ENCODE peak calls at places on chromosomes 11 and 22, in seven cellular contexts. Y, G, T, U, H, P and K are unnamed samples.

GRCh38 chr22:17268501-17269223 is 49.4 kb upstream of the ADA2 start:
- DNase-seq in Y (no peak), G (no peak), T (no peak), U (no peak), H (no peak), P (no peak), K (no peak)

GRCh38 chr11:6925636-6926207 is 504 bp upstream of the ZNF215 start:
- DNase-seq in Y (no peak), G (peak), T (no peak), U (no peak), H (no peak), P (no peak), K (no peak)

GRCh38 chr22:45516923-45517675 is 14.4 kb downstream of the FBLN1 start:
- DNase-seq in Y (no peak), G (peak), T (no peak), U (no peak), H (no peak), P (peak), K (no peak)

GRCh38 chr11:128544625-128545024 is 42.7 kb downstream of the ETS1 start:
- DNase-seq in Y (no peak), G (peak), T (no peak), U (no peak), H (peak), P (no peak), K (peak)

GRCh38 chr11:29449280-29450074 is 567.4 kb downstream of the KCNA4 start:
- DNase-seq in Y (no peak), G (no peak), T (no peak), U (no peak), H (no peak), P (no peak), K (no peak)

GRCh38 chr22:20434264-20434751 is 3.3 kb downstream of the SCARF2 start:
- DNase-seq in Y (no peak), G (no peak), T (no peak), U (peak), H (no peak), P (no peak), K (no peak)

GRCh38 chr11:117584056-117584830 is 212.8 kb downstream of the DSCAML1 start:
- DNase-seq in Y (no peak), G (peak), T (no peak), U (no peak), H (no peak), P (peak), K (no peak)

GRCh38 chr11:42901084-42901483 is 410.7 kb upstream of the API5 start:
- DNase-seq in Y (no peak), G (no peak), T (no peak), U (no peak), H (no peak), P (no peak), K (no peak)

GRCh38 chr11:92728628-92729027 is 240.8 kb upstream of the MTNR1B start:
- DNase-seq in Y (no peak), G (no peak), T (no peak), U (no peak), H (no peak), P (no peak), K (no peak)

GRCh38 chr11:10898763-10899541 is 41.1 kb upstream of the ZBED5 start:
- DNase-seq in Y (no peak), G (no peak), T (no peak), U (no peak), H (no peak), P (no peak), K (no peak)

GRCh38 chr11:76102772-76103171 is 103.5 kb downstream of the WNT11 start:
- DNase-seq in Y (no peak), G (no peak), T (peak), U (no peak), H (no peak), P (peak), K (no peak)

GRCh38 chr11:124861670-124862069 is 3.6 kb upstream of the ROBO3 start:
- DNase-seq in Y (no peak), G (no peak), T (no peak), U (no peak), H (no peak), P (no peak), K (no peak)

GRCh38 chr11:118909619-118910308 is 16.0 kb downstream of the BCL9L start:
- DNase-seq in Y (no peak), G (peak), T (no peak), U (no peak), H (no peak), P (no peak), K (no peak)
- H3K4me3 ChIP-seq in Y (peak), G (peak), T (peak), U (peak), H (peak), P (peak), K (peak)

DNA sequence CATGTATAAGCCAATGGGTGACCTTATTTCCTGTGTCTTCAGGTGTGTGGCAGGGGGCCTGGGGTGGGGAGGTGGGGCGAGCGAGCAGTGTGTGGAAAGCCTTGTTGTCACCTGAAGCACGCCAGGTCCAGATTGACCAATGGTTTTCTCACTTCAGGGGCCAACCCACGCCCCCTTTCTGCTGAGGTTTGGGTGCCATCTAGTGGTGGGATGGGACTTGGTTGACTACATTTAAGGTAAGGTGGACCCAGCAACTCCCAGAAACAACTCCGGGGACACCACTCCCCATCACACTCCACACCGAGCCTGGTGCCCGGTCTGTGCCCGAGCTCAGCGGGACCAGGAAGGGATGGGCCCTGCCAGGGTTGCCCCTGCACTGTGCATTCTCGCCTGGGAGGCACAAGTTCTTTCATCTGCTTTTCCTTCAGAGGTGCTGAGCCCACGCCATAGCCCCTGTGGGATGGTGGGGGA is 40.0 kb downstream of the TPCN2 start:
- DNase-seq in Y (peak), G (peak), T (peak), U (peak), H (peak), P (peak), K (peak)
- H3K4me3 ChIP-seq in Y (no peak), G (no peak), T (no peak), U (no peak), H (no peak), P (peak), K (no peak)

GRCh38 chr11:12508151-12508740 is 130.9 kb downstream of the PARVA start:
- DNase-seq in Y (no peak), G (peak), T (no peak), U (no peak), H (no peak), P (peak), K (no peak)
- H3K4me3 ChIP-seq in Y (no peak), G (no peak), T (no peak), U (no peak), H (no peak), P (no peak), K (no peak)

GRCh38 chr11:61828379-61828628 is 204 bp downstream of the FADS2 start:
- DNase-seq in Y (no peak), G (no peak), T (no peak), U (no peak), H (no peak), P (no peak), K (no peak)

GRCh38 chr11:61828629-61829407 is 718 bp downstream of the FADS2 start:
- DNase-seq in Y (no peak), G (peak), T (peak), U (peak), H (no peak), P (no peak), K (no peak)

GRCh38 chr11:61827573-61828378 is at the start of gene FADS2:
- DNase-seq in Y (peak), G (peak), T (peak), U (peak), H (peak), P (peak), K (peak)

GRCh38 chr11:61830318-61831105 is 2.4 kb downstream of the FADS2 start:
- DNase-seq in Y (no peak), G (no peak), T (peak), U (no peak), H (no peak), P (no peak), K (no peak)

DNA sequence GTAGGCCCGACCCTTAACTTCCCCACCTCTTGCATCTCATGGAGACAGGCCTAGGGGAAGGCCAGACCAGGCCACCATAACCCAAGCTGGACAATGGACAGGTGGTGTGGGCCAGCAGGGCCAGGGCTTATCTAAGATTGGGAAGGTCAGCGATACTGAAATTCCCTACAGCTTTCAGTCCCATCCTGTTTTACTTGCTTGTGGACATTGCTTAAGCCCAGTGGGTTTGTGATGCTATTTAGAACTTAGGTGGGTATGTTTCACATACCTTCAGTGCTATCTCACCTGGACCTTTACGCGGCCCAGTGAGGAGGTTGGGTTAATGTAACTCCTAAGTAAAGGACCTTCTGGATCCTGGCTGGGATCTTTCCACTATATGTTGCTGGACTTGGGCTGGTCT is 1.7 kb downstream of the FADS2 start:
- DNase-seq in Y (no peak), G (no peak), T (peak), U (no peak), H (no peak), P (no peak), K (no peak)
- H3K4me3 ChIP-seq in Y (peak), G (peak), T (peak), U (peak), H (peak), P (peak), K (peak)

DNA sequence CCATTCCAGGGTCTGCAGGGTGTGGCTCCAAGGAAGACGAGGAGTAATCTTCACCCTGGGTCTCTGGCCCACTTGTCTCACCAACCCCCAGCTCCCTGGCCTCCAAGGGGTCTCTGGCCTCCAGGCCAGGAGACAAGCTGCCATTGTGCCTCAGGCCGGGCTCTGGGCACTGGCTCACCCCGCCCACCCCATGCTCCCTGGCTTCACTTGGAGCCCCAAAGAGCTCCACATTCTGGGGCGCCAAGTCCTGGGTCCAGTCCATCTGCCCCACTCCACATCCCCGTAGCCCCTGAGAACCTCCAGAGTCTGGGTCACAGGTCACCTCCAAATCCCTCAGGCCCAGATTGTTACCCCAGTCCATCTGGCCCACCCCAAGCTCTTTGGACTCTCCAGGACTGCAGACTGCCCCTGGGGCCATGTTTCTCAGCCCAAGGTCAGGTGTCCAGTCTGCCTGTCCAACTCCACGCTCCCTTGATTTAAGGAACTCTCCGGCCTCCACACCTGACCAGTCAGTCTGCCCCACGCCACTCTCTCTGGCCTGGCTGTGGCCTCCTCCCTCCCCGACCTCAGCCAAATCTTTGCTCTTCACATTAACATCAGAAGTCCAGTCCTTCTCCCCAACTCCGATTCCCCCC is 16.2 kb downstream of the TNKS1BP1 start:
- DNase-seq in Y (no peak), G (no peak), T (no peak), U (no peak), H (no peak), P (no peak), K (no peak)
- H3K4me3 ChIP-seq in Y (no peak), G (no peak), T (no peak), U (no peak), H (no peak), P (no peak), K (no peak)

GRCh38 chr11:111361874-111362273 is 17.2 kb downstream of the POU2AF1 start:
- DNase-seq in Y (no peak), G (no peak), T (no peak), U (no peak), H (no peak), P (no peak), K (no peak)

GRCh38 chr11:111362887-111363411 is 16.1 kb downstream of the POU2AF1 start:
- DNase-seq in Y (no peak), G (no peak), T (no peak), U (no peak), H (no peak), P (no peak), K (no peak)

GRCh38 chr11:111364503-111364902 is 14.6 kb downstream of the POU2AF1 start:
- DNase-seq in Y (no peak), G (no peak), T (no peak), U (no peak), H (no peak), P (no peak), K (no peak)

GRCh38 chr11:111365722-111366559 is 13.1 kb downstream of the POU2AF1 start:
- DNase-seq in Y (no peak), G (no peak), T (no peak), U (no peak), H (no peak), P (no peak), K (no peak)

GRCh38 chr11:111363985-111364384 is 15.1 kb downstream of the POU2AF1 start:
- DNase-seq in Y (no peak), G (no peak), T (no peak), U (no peak), H (no peak), P (no peak), K (no peak)
- H3K4me3 ChIP-seq in Y (no peak), G (no peak), T (no peak), U (no peak), H (no peak), P (no peak), K (no peak)

DNA sequence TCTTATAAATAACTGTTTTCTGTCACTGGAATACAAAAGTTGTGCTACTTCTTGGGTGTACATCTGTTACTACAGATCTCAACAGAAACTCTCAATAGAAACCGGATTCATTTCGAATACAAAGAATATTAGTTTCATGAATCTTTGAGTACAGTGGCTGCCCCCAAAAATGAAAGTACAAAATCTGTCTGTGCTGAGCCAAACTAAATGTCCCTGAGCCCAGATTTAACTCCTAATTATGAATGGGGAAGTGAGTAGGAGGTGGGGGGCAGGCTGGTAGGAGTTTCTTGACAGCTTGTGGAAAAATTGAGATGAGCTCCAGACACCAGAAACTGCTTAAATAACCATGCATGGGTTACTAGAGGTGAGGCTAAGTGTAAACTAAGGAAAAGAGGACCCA is 41.6 kb downstream of the PITPNB start:
- DNase-seq in Y (no peak), G (no peak), T (no peak), U (no peak), H (no peak), P (no peak), K (no peak)
- H3K4me3 ChIP-seq in Y (no peak), G (no peak), T (no peak), U (no peak), H (no peak), P (no peak), K (no peak)

GRCh38 chr11:86370922-86371614 is 3.6 kb upstream of the CCDC81 start:
- DNase-seq in Y (no peak), G (peak), T (no peak), U (no peak), H (no peak), P (peak), K (no peak)

GRCh38 chr11:86374586-86374985 is at the start of gene CCDC81:
- DNase-seq in Y (no peak), G (peak), T (no peak), U (peak), H (no peak), P (no peak), K (no peak)

GRCh38 chr11:86372586-86372985 is 2.1 kb upstream of the CCDC81 start:
- DNase-seq in Y (no peak), G (no peak), T (no peak), U (no peak), H (no peak), P (no peak), K (no peak)

GRCh38 chr11:86377972-86378371 is 3.3 kb downstream of the CCDC81 start:
- DNase-seq in Y (no peak), G (no peak), T (no peak), U (no peak), H (no peak), P (no peak), K (no peak)

GRCh38 chr11:86374121-86374520 is 566 bp upstream of the CCDC81 start:
- DNase-seq in Y (no peak), G (no peak), T (no peak), U (no peak), H (no peak), P (no peak), K (no peak)
- H3K4me3 ChIP-seq in Y (no peak), G (peak), T (no peak), U (no peak), H (no peak), P (peak), K (peak)

GRCh38 chr11:61716478-61717285 is 35.8 kb upstream of the MYRF start:
- DNase-seq in Y (no peak), G (no peak), T (no peak), U (no peak), H (no peak), P (no peak), K (no peak)

GRCh38 chr11:61718613-61719302 is 33.7 kb upstream of the MYRF start:
- DNase-seq in Y (no peak), G (peak), T (peak), U (peak), H (peak), P (peak), K (no peak)

GRCh38 chr11:61715877-61716276 is 35.7 kb downstream of the DAGLA start:
- DNase-seq in Y (no peak), G (no peak), T (no peak), U (no peak), H (no peak), P (no peak), K (no peak)

GRCh38 chr11:61718046-61718531 is 34.3 kb upstream of the MYRF start:
- DNase-seq in Y (no peak), G (no peak), T (no peak), U (no peak), H (no peak), P (no peak), K (no peak)

DNA sequence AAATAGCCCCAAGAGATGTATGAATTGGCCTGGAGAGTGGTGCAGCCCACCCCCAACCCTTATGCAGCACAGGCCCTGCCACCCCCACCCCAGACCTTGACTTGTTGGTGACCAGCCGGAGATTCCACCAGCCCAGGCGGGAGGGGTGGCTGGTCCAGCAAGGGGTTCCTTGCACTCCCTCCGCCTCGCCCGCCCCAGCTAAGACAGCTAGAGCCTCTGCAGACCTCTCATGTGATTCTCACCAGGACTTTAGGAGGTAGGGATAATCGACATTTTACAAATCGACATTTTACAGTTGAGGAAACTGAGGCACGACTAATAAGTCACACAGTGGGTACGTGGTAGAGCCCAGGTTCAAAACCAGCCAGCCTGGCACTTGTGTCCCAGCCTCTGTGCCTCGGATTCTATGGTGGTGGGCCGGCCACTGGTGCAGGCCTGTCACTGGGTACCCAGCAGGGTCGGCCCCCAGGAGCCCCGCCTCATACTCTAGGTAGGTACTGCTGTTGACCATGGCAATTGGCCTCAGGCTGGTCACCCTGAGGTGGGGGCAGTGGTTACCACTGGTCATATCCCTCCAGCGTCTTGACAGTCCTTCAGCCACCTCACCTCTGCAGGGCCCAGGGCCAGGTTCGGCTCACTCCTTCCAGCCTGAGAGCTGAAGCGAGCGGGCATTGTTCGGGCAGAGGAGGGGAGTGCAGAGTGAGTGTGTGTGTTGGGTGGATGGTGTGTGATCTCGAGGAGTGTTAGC is 35.0 kb upstream of the MYRF start:
- DNase-seq in Y (no peak), G (no peak), T (no peak), U (no peak), H (no peak), P (no peak), K (no peak)
- H3K4me3 ChIP-seq in Y (no peak), G (no peak), T (no peak), U (no peak), H (no peak), P (no peak), K (no peak)

GRCh38 chr11:64229090-64229958 is 1.0 kb upstream of the DNAJC4 start:
- DNase-seq in Y (no peak), G (no peak), T (no peak), U (no peak), H (no peak), P (no peak), K (no peak)
- H3K4me3 ChIP-seq in Y (no peak), G (no peak), T (peak), U (no peak), H (peak), P (no peak), K (peak)